ENCODE peak calls at places on chromosomes 5 and 9, in four cellular contexts. S is K562, M is HepG2, P is H1. Z is an unnamed sample. For H3K4me1, the result is how much of the 10 kb centered on the place peaks cover.

GRCh38 chr5:152632380-152632779 is 227.3 kb upstream of the NMUR2 start:
- DNase-seq in S (no peak), M (no peak), P (no peak), Z (no peak)

GRCh38 chr9:14313378-14313940 is 482 bp downstream of the NFIB start:
- DNase-seq in S (peak), M (no peak), P (no peak), Z (peak)

GRCh38 chr5:113142186-113142585 is 165.6 kb downstream of the DCP2 start:
- DNase-seq in S (no peak), M (no peak), P (no peak), Z (no peak)

GRCh38 chr9:134943836-134944235 is 26.1 kb upstream of the FCN1 start:
- DNase-seq in S (no peak), M (no peak), P (no peak), Z (no peak)

GRCh38 chr9:77457916-77458592 is 190.1 kb downstream of the GNA14 start:
- DNase-seq in S (peak), M (peak), P (no peak), Z (peak)

GRCh38 chr5:104186510-104186909 is 623.9 kb upstream of the NUDT12 start:
- DNase-seq in S (no peak), M (no peak), P (no peak), Z (no peak)

GRCh38 chr5:131281133-131281867 is 17.4 kb downstream of the CDC42SE2 start:
- DNase-seq in S (no peak), M (peak), P (no peak), Z (no peak)

GRCh38 chr5:129361441-129362025 is 98.6 kb upstream of the ADAMTS19 start:
- DNase-seq in S (no peak), M (no peak), P (no peak), Z (no peak)

GRCh38 chr5:15376803-15377202 is 123.2 kb upstream of the FBXL7 start:
- DNase-seq in S (no peak), M (no peak), P (no peak), Z (no peak)

GRCh38 chr5:148309746-148310145 is 2.5 kb upstream of the SPINK7 start:
- DNase-seq in S (no peak), M (no peak), P (no peak), Z (no peak)

GRCh38 chr5:40784027-40784653 is 14.0 kb downstream of the PRKAA1 start:
- DNase-seq in S (no peak), M (peak), P (no peak), Z (peak)

GRCh38 chr5:103808464-103809106 is 246.0 kb upstream of the NUDT12 start:
- DNase-seq in S (peak), M (peak), P (peak), Z (peak)

GRCh38 chr5:115599924-115600323 is 2.4 kb downstream of the TICAM2 start:
- DNase-seq in S (no peak), M (no peak), P (no peak), Z (no peak)

GRCh38 chr5:173867173-173867679 is 20.9 kb upstream of the CPEB4 start:
- DNase-seq in S (no peak), M (no peak), P (no peak), Z (no peak)

GRCh38 chr5:124457101-124457500 is 289.3 kb downstream of the ZNF608 start:
- DNase-seq in S (no peak), M (no peak), P (no peak), Z (no peak)

GRCh38 chr9:68780377-68780707 is 75.3 kb downstream of the PIP5K1B start:
- DNase-seq in S (no peak), M (no peak), P (no peak), Z (no peak)

GRCh38 chr5:10049825-10050455 is 199.7 kb downstream of the ATPSCKMT start:
- DNase-seq in S (no peak), M (no peak), P (no peak), Z (no peak)

GRCh38 chr5:151587796-151588606 is 3.1 kb downstream of the FAT2 start:
- DNase-seq in S (no peak), M (no peak), P (no peak), Z (no peak)

GRCh38 chr5:69492391-69493234 is at the start of gene OCLN:
- DNase-seq in S (no peak), M (peak), P (peak), Z (peak)

GRCh38 chr5:153770066-153770465 is 268.6 kb downstream of the FAM114A2 start:
- DNase-seq in S (no peak), M (no peak), P (no peak), Z (no peak)

GRCh38 chr5:16809816-16810502 is 126.1 kb downstream of the MYO10 start:
- DNase-seq in S (no peak), M (peak), P (no peak), Z (no peak)

GRCh38 chr9:8234286-8234819 is 434.8 kb upstream of the DMAC1 start:
- DNase-seq in S (no peak), M (no peak), P (peak), Z (no peak)

GRCh38 chr9:109035684-109036423 is 22.6 kb upstream of the CTNNAL1 start:
- DNase-seq in S (no peak), M (peak), P (no peak), Z (peak)

GRCh38 chr5:170633235-170634041 is 129.6 kb downstream of the KCNIP1 start:
- DNase-seq in S (peak), M (peak), P (no peak), Z (peak)

GRCh38 chr9:136566899-136567298 is 21.1 kb upstream of the NOTCH1 start:
- DNase-seq in S (no peak), M (no peak), P (no peak), Z (no peak)

GRCh38 chr9:91047529-91047928 is 245.9 kb downstream of the SYK start:
- DNase-seq in S (no peak), M (no peak), P (no peak), Z (no peak)

GRCh38 chr9:114308361-114308950 is 14.4 kb upstream of the ORM1 start:
- DNase-seq in S (no peak), M (no peak), P (no peak), Z (no peak)

GRCh38 chr5:125550237-125550636 is 803.8 kb upstream of the ZNF608 start:
- DNase-seq in S (no peak), M (no peak), P (no peak), Z (no peak)

GRCh38 chr5:989961-990530 is 18.6 kb upstream of the NKD2 start:
- DNase-seq in S (peak), M (no peak), P (no peak), Z (no peak)

GRCh38 chr9:2260401-2261306 is 245.5 kb downstream of the SMARCA2 start:
- DNase-seq in S (no peak), M (no peak), P (no peak), Z (peak)

GRCh38 chr5:72141440-72142271 is 34.4 kb downstream of the MAP1B start:
- DNase-seq in S (no peak), M (no peak), P (no peak), Z (peak)

GRCh38 chr9:104968025-104968982 is 40.3 kb upstream of the ABCA1 start:
- DNase-seq in S (peak), M (peak), P (no peak), Z (peak)

GRCh38 chr9:21465859-21466518 is 16.1 kb downstream of the IFNE start:
- DNase-seq in S (no peak), M (peak), P (no peak), Z (peak)

GRCh38 chr5:150599281-150599680 is 41.2 kb upstream of the SYNPO start:
- DNase-seq in S (no peak), M (no peak), P (no peak), Z (no peak)

GRCh38 chr5:98414938-98415337 is 358.5 kb upstream of the RGMB start:
- DNase-seq in S (no peak), M (no peak), P (no peak), Z (no peak)

GRCh38 chr5:178211095-178212048 is 7.0 kb downstream of the HNRNPAB start:
- DNase-seq in S (no peak), M (no peak), P (no peak), Z (no peak)

GRCh38 chr5:178214160-178214803 is 9.9 kb downstream of the HNRNPAB start:
- DNase-seq in S (no peak), M (no peak), P (no peak), Z (no peak)

GRCh38 chr5:178213748-178214151 is 9.4 kb downstream of the HNRNPAB start:
- DNase-seq in S (no peak), M (no peak), P (no peak), Z (no peak)

GRCh38 chr5:178212241-178213002 is 8.1 kb downstream of the HNRNPAB start:
- DNase-seq in S (no peak), M (no peak), P (no peak), Z (no peak)

GRCh38 chr5:178213003-178213449 is 8.7 kb downstream of the HNRNPAB start:
- DNase-seq in S (no peak), M (no peak), P (no peak), Z (no peak)
- TF ChIP-seq RNF2 in S (no peak), M (no peak), P (no peak), Z (no peak)

DNA sequence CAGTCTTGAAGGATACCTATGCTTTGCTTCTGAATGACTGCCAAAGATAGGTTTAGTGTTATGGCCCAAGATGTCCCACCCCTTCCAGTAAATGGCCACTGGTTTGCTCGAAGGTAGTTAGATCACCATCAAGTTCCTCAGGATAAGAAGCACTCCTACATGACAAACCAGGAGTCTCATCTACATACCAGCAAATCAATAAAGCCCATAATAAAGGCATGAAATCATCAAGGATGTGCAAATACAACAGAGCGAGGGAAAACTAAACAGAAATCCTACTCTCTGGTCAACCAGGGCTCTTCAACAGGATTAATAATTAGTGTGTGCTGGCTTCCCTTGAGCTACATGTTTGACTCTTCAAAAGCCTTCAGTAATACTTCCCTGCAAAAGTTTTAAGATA is 141.0 kb downstream of the LHFPL2 start:
- DNase-seq in S (no peak), M (peak), P (no peak), Z (no peak)
- H3K4me1 ChIP-seq in S (under half), M (under half), P (under half), Z (under half)

GRCh38 chr5:135635471-135635870 is 56.7 kb upstream of the CXCL14 start:
- DNase-seq in S (no peak), M (no peak), P (no peak), Z (no peak)
- TF ChIP-seq RNF2 in S (no peak), M (no peak), P (no peak), Z (no peak)

GRCh38 chr5:177447066-177447610 is 524 bp downstream of the PRR7 start:
- DNase-seq in S (peak), M (no peak), P (no peak), Z (peak)
- H3K4me1 ChIP-seq in S (under half), M (under half), P (under half), Z (under half)

DNA sequence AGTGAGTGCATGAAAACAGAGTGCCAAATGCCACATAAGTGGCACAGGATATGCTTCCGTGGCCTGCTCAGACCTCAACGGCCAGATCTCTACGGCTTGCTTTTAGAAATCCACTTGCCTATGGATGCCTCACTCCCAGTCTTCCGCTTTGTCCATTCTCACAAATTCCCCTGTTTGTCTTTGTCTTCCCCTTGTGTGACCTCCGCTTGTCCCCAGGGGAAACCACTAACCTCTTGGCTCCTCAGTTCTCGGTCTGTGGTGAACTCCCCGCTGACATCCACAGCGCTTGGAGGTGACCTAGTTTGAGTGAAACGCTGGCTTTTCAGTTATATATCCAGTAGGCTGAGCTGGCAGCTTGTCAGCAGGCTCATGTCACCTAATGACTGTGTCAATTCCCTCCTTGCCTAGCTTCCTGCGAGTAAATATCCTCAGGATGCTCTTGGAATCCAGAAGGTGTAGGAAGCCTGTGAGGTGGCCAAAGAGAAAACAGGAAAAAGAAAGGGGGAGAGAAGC is 101.4 kb upstream of the SPRY4 start:
- DNase-seq in S (no peak), M (no peak), P (no peak), Z (no peak)
- TF ChIP-seq RNF2 in S (no peak), M (no peak), P (no peak), Z (no peak)

GRCh38 chr5:157819502-157820125 is 39.3 kb downstream of the CLINT1 start:
- DNase-seq in S (no peak), M (peak), P (no peak), Z (no peak)

GRCh38 chr5:157821405-157821804 is 37.5 kb downstream of the CLINT1 start:
- DNase-seq in S (no peak), M (no peak), P (no peak), Z (no peak)

GRCh38 chr5:157821822-157822622 is 36.9 kb downstream of the CLINT1 start:
- DNase-seq in S (no peak), M (peak), P (no peak), Z (no peak)

GRCh38 chr5:157818368-157818767 is 40.6 kb downstream of the CLINT1 start:
- DNase-seq in S (no peak), M (no peak), P (no peak), Z (no peak)

GRCh38 chr5:157820593-157821252 is 38.2 kb downstream of the CLINT1 start:
- DNase-seq in S (peak), M (peak), P (no peak), Z (peak)
- H3K4me1 ChIP-seq in S (under half), M (under half), P (under half), Z (under half)